ENCODE peak calls at places on chromosome 18, in four cellular contexts. Z is epithelial cell of proximal tubule, K is activated B cell treated with CpG ODN at 0.5 μM for 24 hours, F is astrocyte of the cerebellum. N is an unnamed sample.

GRCh38 chr18:9475643-9476580 is 599 bp downstream of the RALBP1 start:
- DNase-seq in Z (peak; percentile 25), K (no peak), F (no peak), N (no peak)

GRCh38 chr18:9810994-9811393 is 74.8 kb upstream of the TXNDC2 start:
- DNase-seq in Z (no peak), K (no peak), F (no peak), N (no peak)

GRCh38 chr18:52002600-52002999 is 337.4 kb upstream of the DCC start:
- DNase-seq in Z (no peak), K (no peak), F (no peak), N (no peak)

GRCh38 chr18:13871701-13872100 is 43.6 kb downstream of the MC2R start:
- DNase-seq in Z (no peak), K (no peak), F (no peak), N (no peak)

GRCh38 chr18:79952457-79952995 is 1.1 kb upstream of the SLC66A2 start:
- DNase-seq in Z (no peak), K (no peak), F (no peak), N (no peak)

GRCh38 chr18:8982416-8983183 is 119.9 kb upstream of the NDUFV2 start:
- DNase-seq in Z (peak; percentile 61), K (no peak), F (peak; percentile 48), N (no peak)

GRCh38 chr18:35581555-35582309 is at the start of gene GALNT1:
- DNase-seq in Z (no peak), K (peak; percentile 41), F (no peak), N (no peak)

GRCh38 chr18:34493566-34494358 is 216.3 kb upstream of the DTNA start:
- DNase-seq in Z (no peak), K (no peak), F (no peak), N (no peak)

GRCh38 chr18:33873127-33873526 is 295.1 kb downstream of the ASXL3 start:
- DNase-seq in Z (no peak), K (no peak), F (no peak), N (no peak)

GRCh38 chr18:79540161-79540913 is 139.3 kb upstream of the CTDP1 start:
- DNase-seq in Z (no peak), K (no peak), F (no peak), N (peak; percentile 81)

GRCh38 chr18:74331404-74331803 is 15.8 kb downstream of the C18orf63 start:
- DNase-seq in Z (no peak), K (no peak), F (no peak), N (no peak)

GRCh38 chr18:73879771-73880170 is 267.9 kb downstream of the FBXO15 start:
- DNase-seq in Z (no peak), K (no peak), F (no peak), N (no peak)

GRCh38 chr18:34818069-34818468 is 108.0 kb downstream of the DTNA start:
- DNase-seq in Z (no peak), K (no peak), F (no peak), N (no peak)

GRCh38 chr18:8397034-8397433 is 212.2 kb upstream of the RAB12 start:
- DNase-seq in Z (no peak), K (no peak), F (no peak), N (no peak)

GRCh38 chr18:79755496-79756142 is 42.1 kb upstream of the KCNG2 start:
- DNase-seq in Z (no peak), K (peak; percentile 8), F (no peak), N (no peak)

GRCh38 chr18:57863706-57864105 is 60.6 kb upstream of the ATP8B1 start:
- DNase-seq in Z (no peak), K (no peak), F (no peak), N (no peak)

GRCh38 chr18:10010611-10011015 is 96.8 kb downstream of the VAPA start:
- DNase-seq in Z (peak; percentile 80), K (no peak), F (peak; percentile 84), N (no peak)

GRCh38 chr18:69636529-69637301 is 236.0 kb downstream of the DOK6 start:
- DNase-seq in Z (no peak), K (no peak), F (no peak), N (no peak)

GRCh38 chr18:78192044-78192443 is 787.6 kb upstream of the SALL3 start:
- DNase-seq in Z (no peak), K (no peak), F (no peak), N (no peak)

GRCh38 chr18:3016584-3017292 is 3.8 kb upstream of the LPIN2 start:
- DNase-seq in Z (no peak), K (no peak), F (no peak), N (no peak)

GRCh38 chr18:22253156-22253555 is 83.8 kb downstream of the GATA6 start:
- DNase-seq in Z (no peak), K (no peak), F (no peak), N (no peak)

DNA sequence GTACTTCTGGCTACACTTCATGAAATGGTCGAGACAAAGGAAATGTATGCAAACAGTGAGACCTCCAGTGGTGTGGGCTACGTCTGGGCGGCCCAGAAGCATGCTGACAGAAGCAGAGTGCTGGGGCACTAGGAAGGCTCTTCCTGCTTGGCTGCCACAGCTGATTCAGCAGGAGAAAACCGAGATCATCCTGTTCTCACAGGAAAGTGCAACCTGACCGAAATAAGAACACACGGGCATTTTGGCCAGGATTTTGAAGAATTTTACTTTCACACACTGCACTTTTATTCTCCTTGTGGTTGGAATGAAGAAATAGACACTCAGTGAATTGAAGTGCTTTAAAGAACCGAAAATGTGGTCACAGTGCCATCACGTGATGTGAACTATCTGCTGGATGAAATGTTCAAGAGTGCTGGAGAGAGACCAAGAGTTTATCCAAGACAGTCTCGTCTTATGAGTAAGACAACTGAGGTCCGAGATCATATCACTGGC is 149.5 kb downstream of the CCBE1 start:
- DNase-seq in Z (no peak), K (no peak), F (peak; percentile 82), N (no peak)
- TF ChIP-seq CTCF in Z (no peak), K (no peak), F (peak; percentile 28), N (peak; percentile 40)

GRCh38 chr18:23276456-23276855 is 141.2 kb downstream of the CABLES1 start:
- DNase-seq in Z (no peak), K (no peak), F (no peak), N (no peak)

GRCh38 chr18:23273443-23273966 is 138.2 kb downstream of the CABLES1 start:
- DNase-seq in Z (no peak), K (no peak), F (no peak), N (no peak)

GRCh38 chr18:23272498-23273232 is 137.4 kb downstream of the CABLES1 start:
- DNase-seq in Z (no peak), K (no peak), F (no peak), N (no peak)

GRCh38 chr18:23277399-23277798 is 142.1 kb downstream of the CABLES1 start:
- DNase-seq in Z (no peak), K (no peak), F (no peak), N (no peak)

DNA sequence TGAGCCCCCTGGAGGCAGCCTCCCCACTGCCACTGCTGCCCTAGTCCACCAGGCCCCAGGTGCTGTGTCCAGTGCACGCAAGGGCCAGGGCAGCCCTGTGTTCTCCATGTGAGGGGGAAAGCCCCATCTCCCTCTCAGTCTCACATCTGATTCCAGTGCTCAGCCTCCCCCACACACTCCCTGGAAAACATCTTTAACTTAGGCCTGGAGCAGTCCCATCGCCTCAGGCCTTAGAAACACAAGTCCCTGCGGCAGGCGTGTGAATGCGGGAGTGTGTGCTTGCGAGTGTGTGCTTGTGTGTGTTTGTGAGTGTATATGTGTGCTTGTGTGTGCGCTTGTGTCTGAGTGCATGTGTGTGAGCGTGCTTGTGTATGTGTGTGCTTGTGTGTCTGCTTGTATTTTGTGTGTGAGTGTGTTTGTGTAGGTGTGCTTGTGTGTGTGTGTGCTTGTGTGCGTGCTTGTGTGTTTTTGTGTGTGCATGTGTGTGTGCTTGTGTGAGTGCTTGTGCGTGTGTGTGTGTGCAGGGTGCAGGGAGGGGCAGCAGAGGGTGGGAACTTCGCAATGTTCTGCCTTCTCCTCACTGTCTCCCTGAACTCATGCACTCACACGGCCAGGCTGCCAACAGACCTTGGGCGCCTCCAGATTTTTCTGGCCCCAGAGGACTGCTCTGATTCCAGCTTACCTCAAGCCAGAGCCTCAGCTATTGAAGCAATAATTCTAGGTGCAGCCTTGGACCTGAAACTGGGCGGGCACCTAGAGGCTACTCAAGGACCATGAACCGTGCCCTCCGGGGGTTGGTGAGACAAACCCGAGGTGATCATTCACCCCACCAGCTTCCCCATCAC is 139.6 kb downstream of the CABLES1 start:
- DNase-seq in Z (no peak), K (no peak), F (no peak), N (no peak)
- TF ChIP-seq CTCF in Z (no peak), K (no peak), F (no peak), N (no peak)

GRCh38 chr18:21242141-21243040 is at the start of gene GREB1L:
- DNase-seq in Z (no peak), K (no peak), F (no peak), N (no peak)
- TF ChIP-seq CTCF in Z (no peak), K (no peak), F (peak; percentile 28), N (peak; percentile 38)

DNA sequence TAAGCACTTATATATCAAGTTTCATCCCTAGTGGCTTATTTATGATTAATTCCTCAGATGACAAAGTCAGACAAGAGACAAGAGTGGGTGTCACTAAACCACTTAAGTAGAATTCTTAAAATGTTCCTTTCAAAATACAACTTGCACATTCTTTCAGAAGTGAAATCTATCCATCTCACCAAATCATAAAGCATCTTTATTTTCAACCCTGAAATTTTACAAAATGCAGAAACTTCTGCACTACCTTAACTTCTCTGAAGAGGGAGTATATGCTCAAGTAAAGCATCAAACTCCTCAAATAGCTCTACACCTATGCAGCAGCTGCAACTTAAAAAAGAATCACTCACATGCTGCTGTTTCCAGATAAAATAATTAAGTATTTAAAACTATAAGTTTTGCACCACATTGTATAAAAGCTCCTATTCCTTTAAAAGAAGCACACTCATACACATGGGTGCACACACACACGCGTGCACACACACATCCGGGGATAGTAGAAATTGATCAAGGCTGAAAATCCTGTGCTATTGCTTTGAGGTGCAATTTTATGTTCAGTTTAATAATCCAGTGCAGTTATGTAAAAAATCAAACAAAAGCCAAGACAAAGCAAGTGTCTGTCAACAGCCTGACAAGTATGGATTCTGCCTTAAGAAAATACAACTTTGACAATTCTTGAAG is 244.5 kb downstream of the TCF4 start:
- DNase-seq in Z (no peak), K (no peak), F (no peak), N (no peak)
- TF ChIP-seq CTCF in Z (peak; percentile 60), K (peak; percentile 34), F (peak; percentile 60), N (peak; percentile 80)

DNA sequence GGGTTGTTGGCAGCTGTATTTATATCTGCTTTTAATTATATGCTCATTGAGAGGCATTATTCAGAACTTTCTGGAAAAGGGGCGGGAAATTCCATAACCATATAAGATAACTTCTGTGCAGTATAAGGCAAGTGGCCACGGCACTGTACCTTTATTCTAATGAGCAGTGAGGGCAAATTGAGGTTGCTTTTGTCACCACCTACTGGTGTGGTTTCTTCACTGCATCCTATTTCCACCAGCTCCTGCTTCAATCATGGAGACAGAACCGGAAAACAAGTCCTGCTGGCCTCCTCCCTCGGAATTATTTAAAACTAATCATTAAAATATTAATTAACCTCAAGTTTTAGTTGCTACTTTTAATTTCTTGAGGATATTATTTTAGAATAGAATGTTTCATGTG is 759.4 kb downstream of the CBLN2 start:
- DNase-seq in Z (peak; percentile 4), K (no peak), F (no peak), N (no peak)
- TF ChIP-seq CTCF in Z (peak; percentile 75), K (no peak), F (peak; percentile 57), N (peak; percentile 22)

GRCh38 chr18:25169701-25170100 is 182.3 kb downstream of the ZNF521 start:
- DNase-seq in Z (no peak), K (no peak), F (no peak), N (no peak)

GRCh38 chr18:25164211-25164836 is 187.6 kb downstream of the ZNF521 start:
- DNase-seq in Z (no peak), K (no peak), F (no peak), N (no peak)

GRCh38 chr18:25166113-25166512 is 185.9 kb downstream of the ZNF521 start:
- DNase-seq in Z (no peak), K (no peak), F (no peak), N (no peak)

GRCh38 chr18:25168011-25168410 is 184.0 kb downstream of the ZNF521 start:
- DNase-seq in Z (no peak), K (no peak), F (no peak), N (no peak)

GRCh38 chr18:25164837-25165791 is 186.9 kb downstream of the ZNF521 start:
- DNase-seq in Z (no peak), K (no peak), F (no peak), N (no peak)
- TF ChIP-seq CTCF in Z (no peak), K (no peak), F (no peak), N (peak; percentile 14)

N was measured in osteocyte.